ENCODE peak calls at places on chromosomes 6 and 20, in six cellular contexts. One of them, this sample, is unnamed. For H3K27me3, the result is how much of the 10 kb centered on the place peaks cover.

GRCh38 chr6:40832691-40833090 is 206.3 kb downstream of the UNC5CL start:
- ATAC-seq in GM12878: no peak
- ATAC-seq in HCT116: no peak
- ATAC-seq in K562: no peak
- ATAC-seq in HepG2: no peak
- ATAC-seq in upper lobe of left lung: no peak
- ATAC-seq in this sample: no peak

GRCh38 chr20:54630582-54630981 is 155.2 kb downstream of the DOK5 start:
- ATAC-seq in HepG2: no peak
- ATAC-seq in K562: no peak
- ATAC-seq in upper lobe of left lung: no peak
- ATAC-seq in GM12878: no peak
- ATAC-seq in HCT116: no peak
- ATAC-seq in this sample: no peak

GRCh38 chr6:97032950-97033349 is 108.4 kb downstream of the KLHL32 start:
- ATAC-seq in HCT116: no peak
- ATAC-seq in HepG2: no peak
- ATAC-seq in K562: no peak
- ATAC-seq in GM12878: no peak
- ATAC-seq in upper lobe of left lung: no peak
- ATAC-seq in this sample: no peak

GRCh38 chr20:35757098-35757705 is 14.6 kb upstream of the PHF20 start:
- ATAC-seq in HCT116: peak
- ATAC-seq in K562: peak
- ATAC-seq in GM12878: peak
- ATAC-seq in HepG2: peak
- ATAC-seq in upper lobe of left lung: no peak
- ATAC-seq in this sample: no peak

GRCh38 chr6:143136647-143137046 is 76.0 kb downstream of the AIG1 start:
- ATAC-seq in HepG2: peak
- ATAC-seq in GM12878: no peak
- ATAC-seq in K562: peak
- ATAC-seq in HCT116: no peak
- ATAC-seq in upper lobe of left lung: no peak
- ATAC-seq in this sample: no peak

GRCh38 chr20:36121981-36122930 is 32.3 kb upstream of the EPB41L1 start:
- ATAC-seq in K562: peak
- ATAC-seq in HCT116: peak
- ATAC-seq in HepG2: peak
- ATAC-seq in upper lobe of left lung: peak
- ATAC-seq in GM12878: no peak
- ATAC-seq in this sample: no peak

GRCh38 chr6:146357578-146358340 is 185.9 kb upstream of the RAB32 start:
- ATAC-seq in HCT116: no peak
- ATAC-seq in K562: no peak
- ATAC-seq in GM12878: peak
- ATAC-seq in HepG2: no peak
- ATAC-seq in upper lobe of left lung: no peak
- ATAC-seq in this sample: no peak

GRCh38 chr20:12455152-12455551 is 537.5 kb downstream of the BTBD3 start:
- ATAC-seq in K562: no peak
- ATAC-seq in HepG2: no peak
- ATAC-seq in GM12878: no peak
- ATAC-seq in HCT116: no peak
- ATAC-seq in upper lobe of left lung: no peak
- ATAC-seq in this sample: no peak

GRCh38 chr6:157066781-157067491 is 256.4 kb downstream of the TMEM242 start:
- ATAC-seq in HCT116: no peak
- ATAC-seq in HepG2: peak
- ATAC-seq in GM12878: no peak
- ATAC-seq in upper lobe of left lung: no peak
- ATAC-seq in K562: peak
- ATAC-seq in this sample: no peak

GRCh38 chr6:156645106-156645505 is 132.1 kb upstream of the ARID1B start:
- ATAC-seq in K562: no peak
- ATAC-seq in HCT116: no peak
- ATAC-seq in upper lobe of left lung: no peak
- ATAC-seq in GM12878: no peak
- ATAC-seq in HepG2: no peak
- ATAC-seq in this sample: no peak

GRCh38 chr6:133645000-133645619 is 243.8 kb upstream of the TCF21 start:
- ATAC-seq in K562: no peak
- ATAC-seq in GM12878: no peak
- ATAC-seq in upper lobe of left lung: no peak
- ATAC-seq in HCT116: peak
- ATAC-seq in HepG2: no peak
- ATAC-seq in this sample: no peak

GRCh38 chr6:103122766-103123601 is 1729.5 kb downstream of the GRIK2 start:
- ATAC-seq in HepG2: peak
- ATAC-seq in upper lobe of left lung: peak
- ATAC-seq in HCT116: peak
- ATAC-seq in GM12878: peak
- ATAC-seq in K562: no peak
- ATAC-seq in this sample: no peak

GRCh38 chr6:40170856-40171255 is 236.6 kb upstream of the MOCS1 start:
- ATAC-seq in upper lobe of left lung: no peak
- ATAC-seq in K562: no peak
- ATAC-seq in GM12878: no peak
- ATAC-seq in HCT116: no peak
- ATAC-seq in HepG2: no peak
- ATAC-seq in this sample: no peak

GRCh38 chr20:23116301-23117089 is 30.4 kb upstream of the CD93 start:
- ATAC-seq in HepG2: peak
- ATAC-seq in K562: peak
- ATAC-seq in GM12878: peak
- ATAC-seq in upper lobe of left lung: no peak
- ATAC-seq in HCT116: peak
- ATAC-seq in this sample: no peak

GRCh38 chr20:13231031-13231752 is 10.1 kb downstream of the ISM1 start:
- ATAC-seq in upper lobe of left lung: no peak
- ATAC-seq in GM12878: no peak
- ATAC-seq in HepG2: peak
- ATAC-seq in K562: no peak
- ATAC-seq in HCT116: no peak
- ATAC-seq in this sample: peak

GRCh38 chr6:31473780-31474725 is 23.9 kb upstream of the MICB start:
- ATAC-seq in K562: no peak
- ATAC-seq in HCT116: peak
- ATAC-seq in HepG2: no peak
- ATAC-seq in GM12878: no peak
- ATAC-seq in upper lobe of left lung: no peak
- ATAC-seq in this sample: no peak

GRCh38 chr6:2450546-2450945 is 205.1 kb upstream of the GMDS start:
- ATAC-seq in GM12878: no peak
- ATAC-seq in HCT116: no peak
- ATAC-seq in K562: no peak
- ATAC-seq in upper lobe of left lung: no peak
- ATAC-seq in HepG2: no peak
- ATAC-seq in this sample: no peak

GRCh38 chr6:144033816-144034540 is 25.9 kb upstream of the PLAGL1 start:
- ATAC-seq in upper lobe of left lung: no peak
- ATAC-seq in K562: peak
- ATAC-seq in HepG2: no peak
- ATAC-seq in GM12878: no peak
- ATAC-seq in HCT116: no peak
- ATAC-seq in this sample: no peak

GRCh38 chr6:40543133-40543532 is 44.0 kb downstream of the LRFN2 start:
- ATAC-seq in upper lobe of left lung: no peak
- ATAC-seq in GM12878: no peak
- ATAC-seq in HepG2: no peak
- ATAC-seq in HCT116: no peak
- ATAC-seq in K562: no peak
- ATAC-seq in this sample: no peak

GRCh38 chr20:2300420-2300819 is 4.6 kb downstream of the TGM3 start:
- ATAC-seq in K562: peak
- ATAC-seq in HepG2: no peak
- ATAC-seq in upper lobe of left lung: no peak
- ATAC-seq in HCT116: no peak
- ATAC-seq in GM12878: no peak
- ATAC-seq in this sample: no peak

GRCh38 chr6:34562350-34562749 is 6.2 kb upstream of the SPDEF start:
- ATAC-seq in K562: no peak
- ATAC-seq in HCT116: no peak
- ATAC-seq in GM12878: no peak
- ATAC-seq in upper lobe of left lung: no peak
- ATAC-seq in HepG2: no peak
- ATAC-seq in this sample: no peak

GRCh38 chr6:21664263-21665081 is 70.9 kb downstream of the SOX4 start:
- ATAC-seq in HepG2: peak
- ATAC-seq in HCT116: peak
- ATAC-seq in K562: no peak
- ATAC-seq in upper lobe of left lung: peak
- ATAC-seq in GM12878: peak
- ATAC-seq in this sample: peak

DNA sequence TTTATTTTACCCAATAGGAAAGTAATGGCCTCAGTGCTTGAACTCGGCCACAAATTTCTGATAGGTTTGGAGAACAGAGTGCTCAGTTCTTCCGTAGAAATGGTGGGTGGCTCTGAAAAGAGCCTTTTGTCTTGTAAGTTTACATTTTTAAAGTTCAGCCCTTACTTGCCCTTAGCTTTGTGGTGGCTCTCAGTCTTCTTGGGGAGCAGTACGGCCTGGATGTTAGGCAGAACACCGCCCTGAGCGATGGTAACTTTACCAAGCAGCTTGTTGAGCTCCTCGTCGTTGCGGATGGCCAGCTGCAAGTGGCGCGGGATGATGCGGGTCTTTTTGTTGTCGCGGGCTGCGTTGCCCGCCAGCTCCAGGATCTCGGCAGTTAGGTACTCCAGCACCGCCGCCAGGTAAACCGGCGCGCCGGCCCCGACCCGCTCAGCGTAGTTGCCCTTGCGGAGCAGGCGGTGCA is 19.6 kb downstream of the OR2B2 start:
- ATAC-seq in upper lobe of left lung: no peak
- ATAC-seq in HepG2: peak
- ATAC-seq in GM12878: peak
- ATAC-seq in K562: no peak
- ATAC-seq in HCT116: no peak
- ATAC-seq in this sample: no peak
- TF ChIP-seq POLR2A in upper lobe of left lung: no peak
- TF ChIP-seq POLR2A in HepG2: no peak
- TF ChIP-seq POLR2A in GM12878: peak
- TF ChIP-seq POLR2A in K562: no peak
- TF ChIP-seq POLR2A in HCT116: peak
- TF ChIP-seq POLR2A in this sample: no peak

GRCh38 chr20:56733967-56734366 is 104.9 kb downstream of the TFAP2C start:
- ATAC-seq in K562: no peak
- ATAC-seq in HepG2: no peak
- ATAC-seq in HCT116: no peak
- ATAC-seq in GM12878: no peak
- ATAC-seq in upper lobe of left lung: no peak
- ATAC-seq in this sample: no peak

GRCh38 chr20:56736285-56736857 is 107.3 kb downstream of the TFAP2C start:
- ATAC-seq in upper lobe of left lung: no peak
- ATAC-seq in HepG2: no peak
- ATAC-seq in HCT116: no peak
- ATAC-seq in GM12878: no peak
- ATAC-seq in K562: no peak
- ATAC-seq in this sample: no peak

GRCh38 chr20:56731496-56731895 is 102.4 kb downstream of the TFAP2C start:
- ATAC-seq in K562: no peak
- ATAC-seq in HepG2: no peak
- ATAC-seq in GM12878: no peak
- ATAC-seq in upper lobe of left lung: no peak
- ATAC-seq in HCT116: no peak
- ATAC-seq in this sample: no peak

GRCh38 chr20:56731041-56731440 is 101.9 kb downstream of the TFAP2C start:
- ATAC-seq in K562: no peak
- ATAC-seq in HCT116: no peak
- ATAC-seq in GM12878: no peak
- ATAC-seq in HepG2: no peak
- ATAC-seq in upper lobe of left lung: no peak
- ATAC-seq in this sample: no peak

DNA sequence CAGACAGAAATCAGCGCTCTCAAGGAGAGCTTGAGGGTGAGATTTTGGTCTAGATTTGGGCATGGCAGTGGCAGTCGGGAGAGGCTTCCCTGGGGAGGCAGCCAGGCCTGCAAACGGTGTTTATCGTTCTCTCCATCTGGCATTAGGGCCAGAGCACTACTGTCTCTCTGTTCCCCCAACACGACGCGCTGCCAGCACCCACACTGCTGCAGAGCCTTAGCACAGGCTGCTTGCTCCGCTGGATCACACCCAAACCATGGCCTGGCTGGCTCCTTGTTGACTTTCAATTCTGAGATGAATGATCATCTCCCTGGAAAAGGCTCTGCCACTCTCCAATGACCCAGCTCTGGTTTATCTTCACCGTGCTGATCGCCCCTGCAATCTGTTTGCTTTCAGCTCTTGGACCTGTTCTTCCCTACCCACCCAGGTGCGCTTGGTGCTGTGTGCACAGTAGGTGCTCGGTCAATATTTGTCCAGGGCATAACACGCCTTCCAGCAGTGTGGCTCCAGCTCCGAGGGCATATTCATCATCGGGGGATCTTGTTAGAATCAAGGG is 106.1 kb downstream of the TFAP2C start:
- ATAC-seq in HCT116: no peak
- ATAC-seq in GM12878: no peak
- ATAC-seq in upper lobe of left lung: peak
- ATAC-seq in K562: no peak
- ATAC-seq in HepG2: peak
- ATAC-seq in this sample: no peak
- H3K27me3 ChIP-seq in HCT116: under half
- H3K27me3 ChIP-seq in GM12878: under half
- H3K27me3 ChIP-seq in upper lobe of left lung: under half
- H3K27me3 ChIP-seq in K562: under half
- H3K27me3 ChIP-seq in HepG2: under half
- H3K27me3 ChIP-seq in this sample: under half

GRCh38 chr6:89977808-89978748 is 83.8 kb downstream of the GJA10 start:
- ATAC-seq in GM12878: no peak
- ATAC-seq in HepG2: no peak
- ATAC-seq in upper lobe of left lung: no peak
- ATAC-seq in HCT116: no peak
- ATAC-seq in K562: no peak
- ATAC-seq in this sample: no peak

GRCh38 chr6:89974776-89975175 is 80.5 kb downstream of the GJA10 start:
- ATAC-seq in GM12878: no peak
- ATAC-seq in HepG2: no peak
- ATAC-seq in HCT116: no peak
- ATAC-seq in K562: no peak
- ATAC-seq in upper lobe of left lung: no peak
- ATAC-seq in this sample: no peak

GRCh38 chr6:89978749-89979145 is 84.5 kb downstream of the GJA10 start:
- ATAC-seq in GM12878: no peak
- ATAC-seq in HepG2: no peak
- ATAC-seq in HCT116: no peak
- ATAC-seq in upper lobe of left lung: no peak
- ATAC-seq in K562: no peak
- ATAC-seq in this sample: no peak

GRCh38 chr6:89979473-89980119 is 85.3 kb downstream of the GJA10 start:
- ATAC-seq in HCT116: no peak
- ATAC-seq in K562: no peak
- ATAC-seq in GM12878: no peak
- ATAC-seq in upper lobe of left lung: no peak
- ATAC-seq in HepG2: no peak
- ATAC-seq in this sample: no peak

GRCh38 chr6:89976141-89977020 is 82.1 kb downstream of the GJA10 start:
- ATAC-seq in K562: no peak
- ATAC-seq in HCT116: no peak
- ATAC-seq in upper lobe of left lung: no peak
- ATAC-seq in GM12878: no peak
- ATAC-seq in HepG2: no peak
- ATAC-seq in this sample: no peak
- TF ChIP-seq POLR2AphosphoS5 in K562: no peak
- TF ChIP-seq POLR2AphosphoS5 in HCT116: no peak
- TF ChIP-seq POLR2AphosphoS5 in upper lobe of left lung: no peak
- TF ChIP-seq POLR2AphosphoS5 in GM12878: no peak
- TF ChIP-seq POLR2AphosphoS5 in HepG2: no peak
- TF ChIP-seq POLR2AphosphoS5 in this sample: no peak

GRCh38 chr6:125986295-125986955 is at the start of gene TRMT11:
- ATAC-seq in HepG2: peak
- ATAC-seq in GM12878: peak
- ATAC-seq in upper lobe of left lung: peak
- ATAC-seq in HCT116: peak
- ATAC-seq in K562: peak
- ATAC-seq in this sample: peak
- TF ChIP-seq POLR2A in HepG2: peak
- TF ChIP-seq POLR2A in GM12878: peak
- TF ChIP-seq POLR2A in upper lobe of left lung: peak
- TF ChIP-seq POLR2A in HCT116: peak
- TF ChIP-seq POLR2A in K562: peak
- TF ChIP-seq POLR2A in this sample: peak